ENCODE peak calls at places on chromosomes 1 and 21, in six cellular contexts. E is fibroblast of villous mesenchyme, N is adrenal gland, O is WERI-Rb-1, X is fibroblast of lung, C is tibial artery. R is an unnamed sample.
A peak's percentile ranks its signal among the peaks of the same experiment; 100 is the strongest.

GRCh38 chr1:2784854-2785630 is 16.5 kb downstream of the TTC34 start:
- DNase-seq in N (no peak), E (no peak), X (no peak), C (no peak), O (no peak), R (no peak)

GRCh38 chr1:12472798-12473551 is 145.0 kb downstream of the DHRS3 start:
- DNase-seq in X (peak; percentile 47), C (no peak), O (no peak), E (peak; percentile 30), N (no peak), R (peak; percentile 55)

GRCh38 chr1:39960461-39960958 is 5.6 kb downstream of the MFSD2A start:
- DNase-seq in C (peak; percentile 32), N (no peak), E (no peak), X (no peak), O (no peak), R (no peak)

GRCh38 chr21:36994501-36995189 is 11.9 kb upstream of the RIPPLY3 start:
- DNase-seq in E (no peak), X (peak; percentile 50), O (no peak), N (no peak), C (no peak), R (peak; percentile 26)

GRCh38 chr1:29453502-29454240 is 217.3 kb downstream of the PTPRU start:
- DNase-seq in N (no peak), O (peak; percentile 76), E (peak; percentile 62), X (peak; percentile 48), C (no peak), R (peak; percentile 76)

GRCh38 chr1:99825098-99825497 is 25.1 kb upstream of the AGL start:
- DNase-seq in C (no peak), O (no peak), N (no peak), E (no peak), X (no peak), R (no peak)

GRCh38 chr1:12614402-12615165 is 3.4 kb downstream of the DHRS3 start:
- DNase-seq in X (no peak), O (no peak), C (no peak), E (peak; percentile 43), N (no peak), R (peak; percentile 61)

GRCh38 chr1:246058478-246058877 is 448.6 kb downstream of the SMYD3 start:
- DNase-seq in O (no peak), C (no peak), E (no peak), N (no peak), X (no peak), R (no peak)

GRCh38 chr1:23370270-23370743 is 671 bp upstream of the ZNF436 start:
- DNase-seq in O (no peak), E (no peak), N (no peak), C (no peak), X (peak; percentile 63), R (no peak)

GRCh38 chr1:89527256-89527655 is 2.6 kb downstream of the LRRC8B start:
- DNase-seq in N (no peak), X (no peak), O (no peak), C (no peak), E (no peak), R (no peak)

GRCh38 chr1:89527750-89528381 is 3.2 kb downstream of the LRRC8B start:
- DNase-seq in O (no peak), X (no peak), N (peak; percentile 28), C (no peak), E (no peak), R (no peak)

GRCh38 chr1:89525169-89525855 is 683 bp downstream of the LRRC8B start:
- DNase-seq in N (no peak), X (peak; percentile 11), O (peak; percentile 45), C (peak; percentile 26), E (no peak), R (no peak)

GRCh38 chr1:89523597-89524368 is 846 bp upstream of the LRRC8B start:
- DNase-seq in C (peak; percentile 31), E (peak; percentile 13), X (no peak), N (peak; percentile 72), O (peak; percentile 90), R (peak; percentile 35)

DNA sequence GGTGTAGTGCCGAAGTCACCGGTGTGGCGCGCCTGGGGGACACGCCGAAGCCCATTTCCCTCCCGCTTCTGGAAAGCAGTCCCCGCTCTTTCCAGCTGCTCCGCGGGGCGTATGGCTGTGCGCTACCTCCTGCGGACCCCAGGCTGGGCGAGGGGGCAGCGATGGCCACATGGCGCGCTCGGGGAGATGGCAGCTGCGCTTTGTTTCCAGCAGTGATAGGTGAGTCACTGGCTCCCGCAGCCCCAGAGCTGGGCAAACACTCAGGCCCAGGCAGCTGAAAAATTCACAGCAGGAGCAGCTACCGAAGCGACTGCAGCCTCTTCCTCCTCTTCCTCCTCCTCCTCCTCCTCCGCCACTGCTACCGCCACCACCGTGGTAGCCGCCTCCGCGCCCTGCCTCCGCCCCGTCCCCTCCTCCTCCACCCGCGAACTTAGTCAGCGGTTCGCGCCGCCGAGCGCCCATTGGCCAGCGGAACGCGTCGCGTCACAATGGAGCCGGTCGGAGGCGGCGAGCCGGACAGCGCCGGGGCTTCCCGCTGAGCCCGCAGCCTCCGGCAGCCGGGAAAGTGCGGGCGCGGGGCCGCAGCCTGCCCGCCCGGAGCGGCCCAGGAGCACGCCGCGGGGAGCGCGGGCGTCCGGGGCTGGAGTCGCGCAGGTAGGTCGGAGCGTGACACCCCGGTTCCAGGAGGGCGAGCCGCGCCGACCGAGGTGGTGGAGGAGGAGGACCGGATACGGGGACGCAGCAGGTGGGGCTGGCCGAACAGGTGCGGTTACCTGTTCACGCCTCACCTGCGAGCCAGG is at the start of gene LRRC8B:
- DNase-seq in X (peak; percentile 84), N (peak; percentile 94), C (peak; percentile 85), E (peak; percentile 74), O (peak; percentile 94), R (peak; percentile 81)
- H3K4me3 ChIP-seq in X (peak within 1 kb of the TSS; percentile 63), N (peak within 1 kb of the TSS; percentile 93), C (peak within 1 kb of the TSS; percentile 75), E (peak within 1 kb of the TSS; percentile 77), O (peak within 1 kb of the TSS; percentile 88), R (peak within 1 kb of the TSS; percentile 94)

DNA sequence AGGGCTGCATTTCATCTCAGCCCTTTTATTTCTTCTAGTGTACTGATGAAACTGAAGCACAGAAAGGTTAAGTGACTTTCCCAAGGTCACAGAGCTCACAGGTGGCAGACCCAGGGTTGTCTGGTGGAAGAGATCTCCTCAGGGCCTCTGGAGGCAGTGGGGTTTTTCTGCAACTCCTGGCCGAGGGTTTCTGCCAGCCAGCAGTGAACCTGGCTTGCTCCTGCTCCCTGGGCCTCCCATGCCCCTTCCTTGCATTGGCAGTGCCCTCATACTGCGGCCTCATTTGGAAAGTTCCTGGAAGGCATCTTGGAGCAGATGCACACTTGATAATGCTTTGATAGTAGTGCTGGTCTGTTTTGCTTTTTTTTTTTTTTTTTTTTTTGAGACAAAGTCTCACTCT is 7.7 kb downstream of the GALNT2 start:
- DNase-seq in X (no peak), C (no peak), E (no peak), O (no peak), N (no peak), R (no peak)
- H3K4me3 ChIP-seq in X (no peak overlapping the region), C (no peak overlapping the region), E (no peak overlapping the region), O (no peak overlapping the region), N (no peak overlapping the region), R (no peak overlapping the region)

DNA sequence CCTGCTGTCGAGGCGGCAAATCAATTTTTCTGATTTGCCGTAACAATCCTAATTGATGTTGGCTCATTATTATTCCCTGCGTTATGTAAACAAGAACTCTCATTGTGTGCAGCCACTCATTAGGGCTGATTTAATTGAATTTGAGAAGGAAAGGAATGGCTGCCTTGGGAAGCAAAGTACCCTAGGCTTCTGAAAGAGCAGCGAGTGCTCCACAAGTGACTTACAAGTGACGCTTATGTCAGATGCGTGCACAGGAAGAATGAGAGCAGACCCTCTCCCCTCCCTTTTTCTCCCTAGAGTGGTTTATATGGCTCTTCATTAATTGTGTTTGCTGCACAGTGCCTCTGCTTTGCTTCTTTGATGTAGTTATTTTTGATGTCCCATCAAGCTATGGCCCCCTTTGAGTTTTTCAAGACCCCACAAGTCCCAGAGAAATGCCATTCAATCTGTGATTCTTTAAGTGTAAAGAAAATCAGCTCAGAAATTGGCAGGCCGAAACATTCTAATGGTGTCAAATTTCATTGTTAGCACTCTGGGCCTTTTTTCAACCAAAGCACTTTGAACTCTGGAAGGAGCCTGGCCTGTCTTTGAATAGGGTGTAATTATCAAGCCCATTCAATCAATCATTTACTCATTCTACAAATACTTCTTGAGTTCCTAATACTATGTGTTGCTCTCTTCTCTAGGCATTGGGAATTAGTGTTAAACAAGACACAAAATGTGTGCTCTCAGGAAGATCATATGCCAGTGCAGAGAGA is 86.8 kb upstream of the VAV3 start:
- DNase-seq in X (no peak), C (no peak), N (no peak), O (no peak), E (no peak), R (peak; percentile 30)
- H3K4me3 ChIP-seq in X (no peak overlapping the region), C (no peak overlapping the region), N (no peak overlapping the region), O (no peak overlapping the region), E (no peak overlapping the region), R (no peak overlapping the region)

GRCh38 chr1:17279001-17279830 is 28.8 kb upstream of the PADI4 start:
- DNase-seq in O (peak; percentile 30), X (peak; percentile 31), N (no peak), E (no peak), C (no peak), R (no peak)

GRCh38 chr1:17280436-17280835 is 27.6 kb upstream of the PADI4 start:
- DNase-seq in C (no peak), O (no peak), X (no peak), E (no peak), N (no peak), R (no peak)

GRCh38 chr1:17282836-17283235 is 25.2 kb upstream of the PADI4 start:
- DNase-seq in C (no peak), X (no peak), E (no peak), N (no peak), O (no peak), R (no peak)

GRCh38 chr1:17280894-17281293 is 27.1 kb upstream of the PADI4 start:
- DNase-seq in E (no peak), N (no peak), X (no peak), O (no peak), C (no peak), R (no peak)

GRCh38 chr1:17281775-17282181 is 26.2 kb upstream of the PADI4 start:
- DNase-seq in X (no peak), E (no peak), C (no peak), N (no peak), O (no peak), R (no peak)
- H3K4me3 ChIP-seq in X (no peak overlapping the region), E (no peak overlapping the region), C (no peak overlapping the region), N (no peak overlapping the region), O (no peak overlapping the region), R (no peak overlapping the region)

GRCh38 chr1:153515504-153516394 is 20.0 kb downstream of the S100A6 start:
- DNase-seq in X (no peak), E (no peak), C (no peak), O (no peak), N (no peak), R (no peak)
- H3K4me3 ChIP-seq in X (no peak overlapping the region), E (no peak overlapping the region), C (no peak overlapping the region), O (no peak overlapping the region), N (no peak overlapping the region), R (no peak overlapping the region)

DNA sequence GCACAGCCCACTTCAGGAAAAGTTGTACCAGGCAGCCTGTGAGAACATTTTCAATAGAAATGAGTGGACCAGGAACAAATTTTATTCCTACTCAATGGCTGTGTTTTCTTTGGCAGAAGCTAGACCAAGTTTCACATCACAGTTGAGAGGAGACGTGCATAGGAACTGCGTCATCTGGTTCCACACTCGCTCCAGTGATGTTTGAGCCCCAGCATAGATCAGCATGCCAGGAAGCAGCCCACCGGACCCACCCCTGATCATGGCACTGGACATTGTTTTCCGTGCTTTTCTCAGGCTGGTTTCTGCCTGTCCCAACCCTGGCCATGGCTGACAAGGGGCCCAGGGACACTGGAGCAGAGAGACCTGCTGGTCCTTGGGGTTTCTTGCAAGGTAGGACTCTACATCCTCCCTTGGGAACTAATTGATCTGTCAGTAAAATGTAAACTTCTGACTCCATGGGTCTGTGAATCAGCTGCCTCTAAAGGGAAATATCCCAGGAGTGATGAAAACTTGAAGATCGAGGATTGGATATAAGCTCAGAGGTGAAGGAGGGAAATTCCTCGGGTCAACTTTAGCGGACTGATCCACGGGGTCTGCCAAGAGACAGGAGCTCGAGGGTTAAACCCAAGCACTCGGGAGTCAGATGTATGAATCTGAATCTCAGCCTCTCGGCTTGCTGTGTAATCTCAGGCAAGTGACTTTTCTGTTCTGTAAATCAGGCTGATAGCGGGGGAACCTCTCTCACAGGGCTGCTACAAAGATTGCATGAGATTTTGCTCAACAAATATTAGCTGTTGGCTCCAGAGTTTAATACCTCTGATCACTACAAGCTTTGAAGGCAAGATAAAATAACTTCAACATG is 35.7 kb downstream of the NEK2 start:
- DNase-seq in X (peak; percentile 99), E (peak; percentile 55), C (no peak), O (no peak), N (no peak), R (peak; percentile 97)
- H3K4me3 ChIP-seq in X (peak overlapping the region; percentile 15), E (no peak overlapping the region), C (no peak overlapping the region), O (no peak overlapping the region), N (no peak overlapping the region), R (peak overlapping the region; percentile 33)

R was measured in choroid plexus epithelial cell.